ENCODE peak calls at places on chromosomes 16 and 17, in ten cellular contexts. One of them, this sample, is unnamed.
A peak's percentile ranks its signal among the peaks of the same experiment; 100 is the strongest.

GRCh38 chr16:47643610-47644009 is 182.5 kb downstream of the PHKB start:
- DNase-seq in stimulated activated CD8-positive, alpha-beta memory T cell treated with anti-CD3 and anti-CD28 coated beads, Interleukin-7, amount 100 ng/mL, for 1 hour: no peak
- DNase-seq in bronchial epithelial cell: no peak
- DNase-seq in adrenal gland: no peak
- DNase-seq in stimulated activated CD4-positive, alpha-beta T cell treated with anti-CD3 and anti-CD28 coated beads, Interleukin-12 subunit alpha, Interleukin-12 subunit beta, amount 100 ng/mL, for 4 hours: no peak
- DNase-seq in AG08395: no peak
- DNase-seq in amniotic epithelial cell: peak; percentile 7
- DNase-seq in cardiac fibroblast: peak; percentile 15
- DNase-seq in adipocyte: no peak
- DNase-seq in activated B cell treated with CpG ODN at 0.5 μM for 24 hours: no peak
- DNase-seq in this sample: no peak

GRCh38 chr17:51351890-51352289 is 91.5 kb downstream of the UTP18 start:
- DNase-seq in activated B cell treated with CpG ODN at 0.5 μM for 24 hours: no peak
- DNase-seq in amniotic epithelial cell: no peak
- DNase-seq in stimulated activated CD4-positive, alpha-beta T cell treated with anti-CD3 and anti-CD28 coated beads, Interleukin-12 subunit alpha, Interleukin-12 subunit beta, amount 100 ng/mL, for 4 hours: no peak
- DNase-seq in stimulated activated CD8-positive, alpha-beta memory T cell treated with anti-CD3 and anti-CD28 coated beads, Interleukin-7, amount 100 ng/mL, for 1 hour: no peak
- DNase-seq in adipocyte: peak; percentile 24
- DNase-seq in bronchial epithelial cell: no peak
- DNase-seq in AG08395: peak; percentile 25
- DNase-seq in adrenal gland: no peak
- DNase-seq in cardiac fibroblast: no peak
- DNase-seq in this sample: no peak

GRCh38 chr16:31010539-31010938 is at the start of gene STX1B:
- DNase-seq in stimulated activated CD8-positive, alpha-beta memory T cell treated with anti-CD3 and anti-CD28 coated beads, Interleukin-7, amount 100 ng/mL, for 1 hour: peak; percentile 10
- DNase-seq in bronchial epithelial cell: no peak
- DNase-seq in adipocyte: peak; percentile 70
- DNase-seq in AG08395: peak; percentile 60
- DNase-seq in stimulated activated CD4-positive, alpha-beta T cell treated with anti-CD3 and anti-CD28 coated beads, Interleukin-12 subunit alpha, Interleukin-12 subunit beta, amount 100 ng/mL, for 4 hours: peak; percentile 53
- DNase-seq in adrenal gland: no peak
- DNase-seq in activated B cell treated with CpG ODN at 0.5 μM for 24 hours: no peak
- DNase-seq in cardiac fibroblast: no peak
- DNase-seq in amniotic epithelial cell: no peak
- DNase-seq in this sample: no peak

GRCh38 chr17:47735536-47736011 is 2.5 kb downstream of the TBX21 start:
- DNase-seq in stimulated activated CD8-positive, alpha-beta memory T cell treated with anti-CD3 and anti-CD28 coated beads, Interleukin-7, amount 100 ng/mL, for 1 hour: no peak
- DNase-seq in amniotic epithelial cell: no peak
- DNase-seq in activated B cell treated with CpG ODN at 0.5 μM for 24 hours: peak; percentile 31
- DNase-seq in cardiac fibroblast: no peak
- DNase-seq in adipocyte: no peak
- DNase-seq in adrenal gland: no peak
- DNase-seq in bronchial epithelial cell: no peak
- DNase-seq in AG08395: no peak
- DNase-seq in stimulated activated CD4-positive, alpha-beta T cell treated with anti-CD3 and anti-CD28 coated beads, Interleukin-12 subunit alpha, Interleukin-12 subunit beta, amount 100 ng/mL, for 4 hours: no peak
- DNase-seq in this sample: no peak

GRCh38 chr16:27980076-27980775 is 83.3 kb downstream of the GSG1L start:
- DNase-seq in adrenal gland: no peak
- DNase-seq in AG08395: no peak
- DNase-seq in bronchial epithelial cell: no peak
- DNase-seq in stimulated activated CD8-positive, alpha-beta memory T cell treated with anti-CD3 and anti-CD28 coated beads, Interleukin-7, amount 100 ng/mL, for 1 hour: no peak
- DNase-seq in stimulated activated CD4-positive, alpha-beta T cell treated with anti-CD3 and anti-CD28 coated beads, Interleukin-12 subunit alpha, Interleukin-12 subunit beta, amount 100 ng/mL, for 4 hours: no peak
- DNase-seq in cardiac fibroblast: no peak
- DNase-seq in adipocyte: no peak
- DNase-seq in activated B cell treated with CpG ODN at 0.5 μM for 24 hours: no peak
- DNase-seq in amniotic epithelial cell: no peak
- DNase-seq in this sample: no peak

GRCh38 chr17:68603027-68603426 is 1.9 kb upstream of the FAM20A start:
- DNase-seq in stimulated activated CD4-positive, alpha-beta T cell treated with anti-CD3 and anti-CD28 coated beads, Interleukin-12 subunit alpha, Interleukin-12 subunit beta, amount 100 ng/mL, for 4 hours: no peak
- DNase-seq in AG08395: no peak
- DNase-seq in stimulated activated CD8-positive, alpha-beta memory T cell treated with anti-CD3 and anti-CD28 coated beads, Interleukin-7, amount 100 ng/mL, for 1 hour: no peak
- DNase-seq in cardiac fibroblast: no peak
- DNase-seq in amniotic epithelial cell: no peak
- DNase-seq in adipocyte: no peak
- DNase-seq in activated B cell treated with CpG ODN at 0.5 μM for 24 hours: no peak
- DNase-seq in adrenal gland: peak; percentile 23
- DNase-seq in bronchial epithelial cell: no peak
- DNase-seq in this sample: no peak

GRCh38 chr17:27559506-27559931 is 71.5 kb upstream of the LGALS9 start:
- DNase-seq in bronchial epithelial cell: no peak
- DNase-seq in activated B cell treated with CpG ODN at 0.5 μM for 24 hours: no peak
- DNase-seq in amniotic epithelial cell: peak; percentile 93
- DNase-seq in stimulated activated CD4-positive, alpha-beta T cell treated with anti-CD3 and anti-CD28 coated beads, Interleukin-12 subunit alpha, Interleukin-12 subunit beta, amount 100 ng/mL, for 4 hours: no peak
- DNase-seq in cardiac fibroblast: peak; percentile 83
- DNase-seq in AG08395: peak; percentile 78
- DNase-seq in stimulated activated CD8-positive, alpha-beta memory T cell treated with anti-CD3 and anti-CD28 coated beads, Interleukin-7, amount 100 ng/mL, for 1 hour: no peak
- DNase-seq in adrenal gland: no peak
- DNase-seq in adipocyte: peak; percentile 15
- DNase-seq in this sample: no peak

GRCh38 chr16:89720520-89720858 is 209 bp downstream of the VPS9D1 start:
- DNase-seq in cardiac fibroblast: no peak
- DNase-seq in amniotic epithelial cell: peak; percentile 32
- DNase-seq in bronchial epithelial cell: no peak
- DNase-seq in AG08395: no peak
- DNase-seq in activated B cell treated with CpG ODN at 0.5 μM for 24 hours: no peak
- DNase-seq in stimulated activated CD8-positive, alpha-beta memory T cell treated with anti-CD3 and anti-CD28 coated beads, Interleukin-7, amount 100 ng/mL, for 1 hour: no peak
- DNase-seq in adrenal gland: peak; percentile 80
- DNase-seq in stimulated activated CD4-positive, alpha-beta T cell treated with anti-CD3 and anti-CD28 coated beads, Interleukin-12 subunit alpha, Interleukin-12 subunit beta, amount 100 ng/mL, for 4 hours: no peak
- DNase-seq in adipocyte: no peak
- DNase-seq in this sample: no peak

GRCh38 chr16:55662641-55663040 is 6.9 kb downstream of the SLC6A2 start:
- DNase-seq in bronchial epithelial cell: no peak
- DNase-seq in adipocyte: peak; percentile 39
- DNase-seq in stimulated activated CD4-positive, alpha-beta T cell treated with anti-CD3 and anti-CD28 coated beads, Interleukin-12 subunit alpha, Interleukin-12 subunit beta, amount 100 ng/mL, for 4 hours: no peak
- DNase-seq in AG08395: no peak
- DNase-seq in amniotic epithelial cell: no peak
- DNase-seq in adrenal gland: no peak
- DNase-seq in activated B cell treated with CpG ODN at 0.5 μM for 24 hours: no peak
- DNase-seq in stimulated activated CD8-positive, alpha-beta memory T cell treated with anti-CD3 and anti-CD28 coated beads, Interleukin-7, amount 100 ng/mL, for 1 hour: no peak
- DNase-seq in cardiac fibroblast: no peak
- DNase-seq in this sample: no peak

GRCh38 chr16:86363057-86363490 is 147.3 kb upstream of the FOXF1 start:
- DNase-seq in amniotic epithelial cell: peak; percentile 99
- DNase-seq in stimulated activated CD8-positive, alpha-beta memory T cell treated with anti-CD3 and anti-CD28 coated beads, Interleukin-7, amount 100 ng/mL, for 1 hour: no peak
- DNase-seq in bronchial epithelial cell: peak; percentile 2
- DNase-seq in adipocyte: peak; percentile 94
- DNase-seq in adrenal gland: no peak
- DNase-seq in stimulated activated CD4-positive, alpha-beta T cell treated with anti-CD3 and anti-CD28 coated beads, Interleukin-12 subunit alpha, Interleukin-12 subunit beta, amount 100 ng/mL, for 4 hours: no peak
- DNase-seq in cardiac fibroblast: peak; percentile 75
- DNase-seq in AG08395: peak; percentile 91
- DNase-seq in activated B cell treated with CpG ODN at 0.5 μM for 24 hours: no peak
- DNase-seq in this sample: no peak

GRCh38 chr17:39668141-39668924 is at the start of gene PNMT:
- DNase-seq in adrenal gland: peak; percentile 71
- DNase-seq in stimulated activated CD4-positive, alpha-beta T cell treated with anti-CD3 and anti-CD28 coated beads, Interleukin-12 subunit alpha, Interleukin-12 subunit beta, amount 100 ng/mL, for 4 hours: peak; percentile 77
- DNase-seq in activated B cell treated with CpG ODN at 0.5 μM for 24 hours: peak; percentile 70
- DNase-seq in cardiac fibroblast: peak; percentile 50
- DNase-seq in AG08395: peak; percentile 50
- DNase-seq in bronchial epithelial cell: peak; percentile 31
- DNase-seq in amniotic epithelial cell: peak; percentile 48
- DNase-seq in adipocyte: peak; percentile 86
- DNase-seq in stimulated activated CD8-positive, alpha-beta memory T cell treated with anti-CD3 and anti-CD28 coated beads, Interleukin-7, amount 100 ng/mL, for 1 hour: no peak
- DNase-seq in this sample: no peak

GRCh38 chr17:78820122-78820792 is 20.4 kb downstream of the USP36 start:
- DNase-seq in stimulated activated CD4-positive, alpha-beta T cell treated with anti-CD3 and anti-CD28 coated beads, Interleukin-12 subunit alpha, Interleukin-12 subunit beta, amount 100 ng/mL, for 4 hours: no peak
- DNase-seq in bronchial epithelial cell: no peak
- DNase-seq in adipocyte: no peak
- DNase-seq in stimulated activated CD8-positive, alpha-beta memory T cell treated with anti-CD3 and anti-CD28 coated beads, Interleukin-7, amount 100 ng/mL, for 1 hour: no peak
- DNase-seq in cardiac fibroblast: no peak
- DNase-seq in amniotic epithelial cell: no peak
- DNase-seq in adrenal gland: no peak
- DNase-seq in AG08395: no peak
- DNase-seq in activated B cell treated with CpG ODN at 0.5 μM for 24 hours: no peak
- DNase-seq in this sample: no peak

GRCh38 chr17:38667099-38667786 is 7.5 kb downstream of the EPOP start:
- DNase-seq in bronchial epithelial cell: peak; percentile 59
- DNase-seq in AG08395: peak; percentile 86
- DNase-seq in amniotic epithelial cell: peak; percentile 65
- DNase-seq in adipocyte: peak; percentile 89
- DNase-seq in activated B cell treated with CpG ODN at 0.5 μM for 24 hours: peak; percentile 39
- DNase-seq in cardiac fibroblast: peak; percentile 79
- DNase-seq in stimulated activated CD4-positive, alpha-beta T cell treated with anti-CD3 and anti-CD28 coated beads, Interleukin-12 subunit alpha, Interleukin-12 subunit beta, amount 100 ng/mL, for 4 hours: peak; percentile 44
- DNase-seq in stimulated activated CD8-positive, alpha-beta memory T cell treated with anti-CD3 and anti-CD28 coated beads, Interleukin-7, amount 100 ng/mL, for 1 hour: peak; percentile 24
- DNase-seq in adrenal gland: peak; percentile 60
- DNase-seq in this sample: no peak

GRCh38 chr16:35391328-35391727 is 1931.9 kb downstream of the TP53TG3F start:
- DNase-seq in AG08395: no peak
- DNase-seq in bronchial epithelial cell: peak; percentile 48
- DNase-seq in cardiac fibroblast: peak; percentile 45
- DNase-seq in stimulated activated CD8-positive, alpha-beta memory T cell treated with anti-CD3 and anti-CD28 coated beads, Interleukin-7, amount 100 ng/mL, for 1 hour: no peak
- DNase-seq in amniotic epithelial cell: peak; percentile 14
- DNase-seq in stimulated activated CD4-positive, alpha-beta T cell treated with anti-CD3 and anti-CD28 coated beads, Interleukin-12 subunit alpha, Interleukin-12 subunit beta, amount 100 ng/mL, for 4 hours: no peak
- DNase-seq in adrenal gland: peak; percentile 36
- DNase-seq in activated B cell treated with CpG ODN at 0.5 μM for 24 hours: no peak
- DNase-seq in adipocyte: peak; percentile 28
- DNase-seq in this sample: no peak

GRCh38 chr17:70158581-70158980 is 10.8 kb upstream of the KCNJ2 start:
- DNase-seq in amniotic epithelial cell: no peak
- DNase-seq in adrenal gland: no peak
- DNase-seq in AG08395: no peak
- DNase-seq in cardiac fibroblast: no peak
- DNase-seq in stimulated activated CD4-positive, alpha-beta T cell treated with anti-CD3 and anti-CD28 coated beads, Interleukin-12 subunit alpha, Interleukin-12 subunit beta, amount 100 ng/mL, for 4 hours: no peak
- DNase-seq in stimulated activated CD8-positive, alpha-beta memory T cell treated with anti-CD3 and anti-CD28 coated beads, Interleukin-7, amount 100 ng/mL, for 1 hour: no peak
- DNase-seq in adipocyte: peak; percentile 25
- DNase-seq in activated B cell treated with CpG ODN at 0.5 μM for 24 hours: no peak
- DNase-seq in bronchial epithelial cell: no peak
- DNase-seq in this sample: no peak

GRCh38 chr17:66441012-66441703 is 138.7 kb downstream of the PRKCA start:
- DNase-seq in cardiac fibroblast: no peak
- DNase-seq in amniotic epithelial cell: no peak
- DNase-seq in AG08395: no peak
- DNase-seq in bronchial epithelial cell: peak; percentile 71
- DNase-seq in stimulated activated CD4-positive, alpha-beta T cell treated with anti-CD3 and anti-CD28 coated beads, Interleukin-12 subunit alpha, Interleukin-12 subunit beta, amount 100 ng/mL, for 4 hours: no peak
- DNase-seq in adrenal gland: no peak
- DNase-seq in activated B cell treated with CpG ODN at 0.5 μM for 24 hours: no peak
- DNase-seq in stimulated activated CD8-positive, alpha-beta memory T cell treated with anti-CD3 and anti-CD28 coated beads, Interleukin-7, amount 100 ng/mL, for 1 hour: no peak
- DNase-seq in adipocyte: no peak
- DNase-seq in this sample: no peak